ENCODE peak calls at places on chromosomes 3 and 15, in four cellular contexts. One of them, this sample, is unnamed.

GRCh38 chr3:127157181-127157828 is 35.6 kb upstream of the PRR23E start:
- DNase-seq in body of pancreas: no peak
- DNase-seq in pancreas: peak
- DNase-seq in CD8-positive, alpha-beta memory T cell: no peak
- DNase-seq in this sample: no peak

GRCh38 chr15:59543721-59544547 is 67.6 kb upstream of the GCNT3 start:
- DNase-seq in CD8-positive, alpha-beta memory T cell: no peak
- DNase-seq in pancreas: no peak
- DNase-seq in body of pancreas: no peak
- DNase-seq in this sample: no peak

GRCh38 chr15:89034305-89034704 is 54.0 kb upstream of the ABHD2 start:
- DNase-seq in CD8-positive, alpha-beta memory T cell: no peak
- DNase-seq in pancreas: no peak
- DNase-seq in body of pancreas: no peak
- DNase-seq in this sample: no peak

GRCh38 chr3:160968731-160969130 is 136.4 kb downstream of the B3GALNT1 start:
- DNase-seq in CD8-positive, alpha-beta memory T cell: no peak
- DNase-seq in pancreas: no peak
- DNase-seq in body of pancreas: no peak
- DNase-seq in this sample: no peak

GRCh38 chr3:48467473-48468267 is 21.1 kb downstream of the ATRIP start:
- DNase-seq in pancreas: no peak
- DNase-seq in CD8-positive, alpha-beta memory T cell: no peak
- DNase-seq in body of pancreas: no peak
- DNase-seq in this sample: no peak

GRCh38 chr3:38614091-38614490 is 35.4 kb downstream of the SCN5A start:
- DNase-seq in body of pancreas: no peak
- DNase-seq in pancreas: no peak
- DNase-seq in CD8-positive, alpha-beta memory T cell: no peak
- DNase-seq in this sample: no peak

GRCh38 chr15:71355268-71355667 is 240.0 kb downstream of the THSD4 start:
- DNase-seq in CD8-positive, alpha-beta memory T cell: no peak
- DNase-seq in pancreas: no peak
- DNase-seq in body of pancreas: no peak
- DNase-seq in this sample: no peak

GRCh38 chr3:110856916-110857315 is 214.7 kb upstream of the NECTIN3 start:
- DNase-seq in pancreas: no peak
- DNase-seq in body of pancreas: no peak
- DNase-seq in CD8-positive, alpha-beta memory T cell: no peak
- DNase-seq in this sample: no peak

DNA sequence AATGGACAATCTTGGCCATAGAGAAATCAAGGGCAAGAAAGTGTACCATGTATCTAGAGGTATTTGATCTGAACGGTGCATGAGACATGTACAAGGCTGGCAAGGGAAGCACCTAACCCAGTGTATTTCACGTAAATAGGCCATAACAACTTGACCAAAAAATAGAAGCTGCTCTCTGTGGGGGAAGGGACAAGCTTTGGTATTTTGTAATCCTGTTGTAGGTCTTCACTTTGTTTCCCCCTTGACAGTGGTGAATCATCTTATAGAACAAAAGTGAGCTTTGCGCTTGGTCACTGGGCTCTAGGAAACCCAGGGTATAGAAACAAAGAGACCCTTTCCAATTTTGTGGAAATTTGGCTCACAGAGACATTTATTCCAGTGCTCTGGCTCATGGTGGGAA is 21.0 kb downstream of the LARS2 start:
- DNase-seq in CD8-positive, alpha-beta memory T cell: no peak
- DNase-seq in pancreas: no peak
- DNase-seq in body of pancreas: no peak
- DNase-seq in this sample: no peak
- H3K27ac ChIP-seq in CD8-positive, alpha-beta memory T cell: no peak
- H3K27ac ChIP-seq in pancreas: no peak
- H3K27ac ChIP-seq in body of pancreas: no peak
- H3K27ac ChIP-seq in this sample: no peak

DNA sequence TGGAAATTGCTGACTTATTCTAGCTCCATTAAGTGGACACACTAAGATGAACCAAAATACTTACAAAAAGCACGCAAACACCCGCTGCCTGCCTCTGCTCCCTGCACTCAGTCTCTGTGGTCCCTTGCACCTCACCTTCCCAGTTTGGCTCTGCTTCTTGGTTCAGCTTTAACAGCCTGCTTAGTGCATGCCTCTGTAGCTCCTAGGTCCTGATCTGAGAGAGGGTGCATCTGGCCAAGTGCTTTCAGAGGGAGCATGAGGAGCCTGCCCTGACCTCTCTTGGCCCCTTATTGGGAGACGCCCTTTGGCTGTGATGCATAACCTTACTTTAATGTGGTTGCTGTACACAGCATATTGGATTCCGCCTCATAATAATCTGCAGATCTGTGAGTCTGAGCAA is 21.2 kb upstream of the ATP10A start:
- DNase-seq in pancreas: no peak
- DNase-seq in CD8-positive, alpha-beta memory T cell: no peak
- DNase-seq in body of pancreas: no peak
- DNase-seq in this sample: no peak
- H3K27ac ChIP-seq in pancreas: no peak
- H3K27ac ChIP-seq in CD8-positive, alpha-beta memory T cell: no peak
- H3K27ac ChIP-seq in body of pancreas: no peak
- H3K27ac ChIP-seq in this sample: no peak

GRCh38 chr3:65322910-65323309 is 635.1 kb upstream of the ADAMTS9 start:
- DNase-seq in body of pancreas: no peak
- DNase-seq in CD8-positive, alpha-beta memory T cell: no peak
- DNase-seq in pancreas: no peak
- DNase-seq in this sample: no peak
- H3K27ac ChIP-seq in body of pancreas: no peak
- H3K27ac ChIP-seq in CD8-positive, alpha-beta memory T cell: no peak
- H3K27ac ChIP-seq in pancreas: no peak
- H3K27ac ChIP-seq in this sample: no peak

GRCh38 chr3:64345351-64345750 is 120.1 kb upstream of the PRICKLE2 start:
- DNase-seq in pancreas: no peak
- DNase-seq in CD8-positive, alpha-beta memory T cell: no peak
- DNase-seq in body of pancreas: peak
- DNase-seq in this sample: no peak
- H3K27ac ChIP-seq in pancreas: no peak
- H3K27ac ChIP-seq in CD8-positive, alpha-beta memory T cell: no peak
- H3K27ac ChIP-seq in body of pancreas: no peak
- H3K27ac ChIP-seq in this sample: no peak

DNA sequence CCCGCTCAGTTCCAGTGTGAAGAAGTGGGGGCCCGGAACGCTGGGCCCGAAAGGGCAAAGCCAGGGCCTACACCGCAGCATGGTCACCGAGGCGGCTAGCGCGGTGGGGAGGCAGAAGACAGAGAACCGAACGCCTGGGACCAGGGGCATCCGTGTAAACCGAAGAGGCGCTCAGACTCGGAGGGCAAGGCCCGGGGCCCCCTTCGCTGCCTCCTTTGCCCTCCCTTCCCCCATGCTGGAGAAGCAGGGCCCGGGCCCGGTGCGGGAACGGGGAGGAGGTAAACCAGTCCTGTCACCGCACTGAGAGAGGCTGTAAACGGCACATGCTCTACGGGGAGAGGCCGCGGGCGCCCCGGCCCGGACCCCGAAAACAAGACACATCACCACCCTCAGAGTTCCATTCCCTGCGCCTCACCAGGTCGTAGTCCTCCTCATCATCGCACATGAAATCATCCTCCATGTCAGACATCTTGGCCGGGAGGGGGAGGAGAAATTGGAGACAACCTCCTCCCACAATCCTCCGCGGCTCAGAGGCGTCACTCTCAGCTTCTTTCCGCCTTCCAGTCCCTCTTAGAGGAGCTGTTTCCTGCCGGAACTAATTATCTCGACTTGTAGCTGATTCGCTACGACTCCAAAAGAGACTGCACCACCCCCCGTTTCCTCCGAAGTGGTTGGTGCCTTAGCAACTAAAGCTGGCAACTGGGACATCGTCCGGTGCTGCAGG is at the start of gene COPS2:
- DNase-seq in CD8-positive, alpha-beta memory T cell: peak
- DNase-seq in pancreas: peak
- DNase-seq in body of pancreas: peak
- DNase-seq in this sample: peak
- H3K27ac ChIP-seq in CD8-positive, alpha-beta memory T cell: peak
- H3K27ac ChIP-seq in pancreas: peak
- H3K27ac ChIP-seq in body of pancreas: peak
- H3K27ac ChIP-seq in this sample: no peak

GRCh38 chr3:15682766-15683165 is 81.2 kb downstream of the BTD start:
- DNase-seq in pancreas: no peak
- DNase-seq in body of pancreas: no peak
- DNase-seq in CD8-positive, alpha-beta memory T cell: no peak
- DNase-seq in this sample: no peak
- H3K27ac ChIP-seq in pancreas: no peak
- H3K27ac ChIP-seq in body of pancreas: no peak
- H3K27ac ChIP-seq in CD8-positive, alpha-beta memory T cell: no peak
- H3K27ac ChIP-seq in this sample: no peak

GRCh38 chr15:51343466-51343865 is 2.0 kb downstream of the GLDN start:
- DNase-seq in body of pancreas: no peak
- DNase-seq in pancreas: no peak
- DNase-seq in CD8-positive, alpha-beta memory T cell: no peak
- DNase-seq in this sample: no peak

GRCh38 chr15:51338496-51338895 is at the start of gene CYP19A1:
- DNase-seq in body of pancreas: no peak
- DNase-seq in CD8-positive, alpha-beta memory T cell: no peak
- DNase-seq in pancreas: no peak
- DNase-seq in this sample: no peak

GRCh38 chr15:51341366-51342248 is at the start of gene GLDN:
- DNase-seq in CD8-positive, alpha-beta memory T cell: no peak
- DNase-seq in pancreas: peak
- DNase-seq in body of pancreas: peak
- DNase-seq in this sample: no peak

GRCh38 chr15:51342249-51342999 is 969 bp downstream of the GLDN start:
- DNase-seq in body of pancreas: no peak
- DNase-seq in pancreas: no peak
- DNase-seq in CD8-positive, alpha-beta memory T cell: no peak
- DNase-seq in this sample: no peak
- H3K27ac ChIP-seq in body of pancreas: no peak
- H3K27ac ChIP-seq in pancreas: no peak
- H3K27ac ChIP-seq in CD8-positive, alpha-beta memory T cell: no peak
- H3K27ac ChIP-seq in this sample: no peak